ENCODE peak calls at places on chromosomes 11 and 22, in nine cellular contexts. D, I, Y, M, R, S, V, O and L are unnamed samples.

GRCh38 chr22:48693377-48694135 is 1134.1 kb downstream of the BRD1 start:
- DNase-seq in S (peak), D (no peak), M (peak), O (no peak), R (no peak), Y (no peak), I (no peak), V (no peak), L (no peak)

GRCh38 chr11:92415246-92415645 is 190.6 kb downstream of the FAT3 start:
- DNase-seq in O (no peak), V (no peak), R (no peak), Y (no peak), S (no peak), M (no peak), D (no peak), I (no peak), L (peak)

GRCh38 chr11:63882555-63883242 is 34.3 kb downstream of the RCOR2 start:
- DNase-seq in Y (no peak), S (peak), O (no peak), V (no peak), R (peak), D (peak), M (no peak), I (no peak), L (no peak)

GRCh38 chr11:87300640-87301381 is 263.1 kb downstream of the TMEM135 start:
- DNase-seq in D (no peak), V (no peak), R (peak), M (no peak), Y (no peak), I (no peak), O (no peak), S (no peak), L (peak)

GRCh38 chr22:19879996-19880785 is 25.5 kb upstream of the GNB1L start:
- DNase-seq in Y (no peak), D (no peak), R (no peak), V (no peak), I (no peak), S (peak), M (no peak), O (no peak), L (no peak)

GRCh38 chr11:109320595-109320994 is 101.4 kb upstream of the C11orf87 start:
- DNase-seq in R (peak), S (no peak), D (peak), M (no peak), I (no peak), V (peak), Y (peak), O (no peak), L (peak)

GRCh38 chr22:43100223-43100622 is 10.3 kb upstream of the BIK start:
- DNase-seq in D (no peak), V (peak), Y (no peak), O (no peak), M (no peak), S (no peak), R (no peak), I (no peak), L (no peak)

GRCh38 chr11:127445476-127445875 is 444.9 kb upstream of the KIRREL3 start:
- DNase-seq in D (no peak), R (no peak), Y (no peak), O (no peak), I (no peak), V (no peak), M (no peak), S (no peak), L (no peak)

GRCh38 chr11:1026163-1026450 is 10.4 kb downstream of the MUC6 start:
- DNase-seq in V (no peak), R (no peak), O (no peak), M (no peak), Y (no peak), S (no peak), I (no peak), D (no peak), L (no peak)

GRCh38 chr11:9700105-9700801 is 36.4 kb downstream of the SWAP70 start:
- DNase-seq in O (no peak), Y (no peak), I (no peak), S (no peak), V (no peak), R (no peak), M (no peak), D (peak), L (no peak)

GRCh38 chr22:35089139-35089538 is 23.2 kb downstream of the ISX start:
- DNase-seq in Y (no peak), O (no peak), S (no peak), I (no peak), R (no peak), V (no peak), D (no peak), M (no peak), L (no peak)

GRCh38 chr22:27620367-27621154 is 181.0 kb downstream of the MN1 start:
- DNase-seq in D (no peak), O (no peak), V (peak), M (no peak), I (no peak), R (no peak), Y (no peak), S (no peak), L (no peak)

GRCh38 chr22:19287889-19288288 is 3.6 kb downstream of the CLTCL1 start:
- DNase-seq in I (no peak), O (no peak), S (no peak), V (peak), D (peak), M (no peak), R (peak), Y (peak), L (peak)

GRCh38 chr11:64384039-64384737 is 25.2 kb downstream of the RPS6KA4 start:
- DNase-seq in S (no peak), M (no peak), R (peak), I (no peak), O (no peak), Y (no peak), V (no peak), D (no peak), L (no peak)

GRCh38 chr11:11584446-11584810 is 37.4 kb downstream of the GALNT18 start:
- DNase-seq in M (no peak), V (no peak), O (peak), D (peak), Y (peak), I (no peak), S (no peak), R (peak), L (peak)

GRCh38 chr11:2529636-2530035 is 84.8 kb downstream of the KCNQ1 start:
- DNase-seq in D (no peak), I (no peak), S (peak), Y (no peak), R (no peak), V (no peak), M (no peak), O (no peak), L (no peak)

GRCh38 chr11:43735115-43735514 is 54.6 kb downstream of the HSD17B12 start:
- DNase-seq in O (no peak), I (no peak), D (no peak), Y (no peak), R (no peak), M (no peak), V (no peak), S (no peak), L (no peak)

GRCh38 chr22:19036523-19037273 is 85.5 kb downstream of the DGCR2 start:
- DNase-seq in I (no peak), R (peak), D (no peak), V (no peak), M (peak), O (no peak), Y (peak), S (peak), L (peak)

GRCh38 chr22:30866811-30867271 is 101.7 kb downstream of the MORC2 start:
- DNase-seq in V (no peak), I (no peak), Y (peak), M (peak), R (no peak), O (no peak), D (no peak), S (no peak), L (no peak)

GRCh38 chr22:27851974-27852713 is 50.6 kb upstream of the MN1 start:
- DNase-seq in R (peak), O (no peak), S (no peak), V (no peak), Y (peak), I (no peak), D (no peak), M (no peak), L (peak)

GRCh38 chr11:110818032-110818687 is 105.9 kb upstream of the ARHGAP20 start:
- DNase-seq in D (peak), S (no peak), Y (peak), O (peak), I (no peak), V (no peak), R (peak), M (no peak), L (peak)

GRCh38 chr11:134531331-134532135 is 119.5 kb upstream of the B3GAT1 start:
- DNase-seq in R (no peak), O (no peak), D (no peak), Y (no peak), I (no peak), S (peak), M (no peak), V (no peak), L (no peak)

GRCh38 chr22:17627961-17628303 is 617 bp downstream of the ATP6V1E1 start:
- DNase-seq in V (no peak), O (no peak), M (no peak), I (no peak), Y (no peak), R (no peak), S (peak), D (no peak), L (no peak)

GRCh38 chr11:26134481-26135355 is 197.2 kb upstream of the ANO3 start:
- DNase-seq in Y (peak), R (peak), D (peak), V (no peak), M (no peak), O (no peak), I (no peak), S (no peak), L (peak)

GRCh38 chr11:45538939-45539338 is 126.5 kb downstream of the CHST1 start:
- DNase-seq in O (no peak), D (no peak), I (no peak), R (peak), M (no peak), S (no peak), Y (no peak), V (no peak), L (peak)

GRCh38 chr11:114251797-114252327 is 44.3 kb upstream of the NNMT start:
- DNase-seq in R (no peak), V (no peak), M (no peak), Y (no peak), S (no peak), O (no peak), I (no peak), D (no peak), L (no peak)

GRCh38 chr11:94885133-94885532 is 88.2 kb downstream of the CWC15 start:
- DNase-seq in S (no peak), D (peak), V (peak), R (no peak), M (no peak), O (no peak), Y (no peak), I (no peak), L (peak)

GRCh38 chr11:89293966-89294679 is 116.4 kb downstream of the TYR start:
- DNase-seq in V (no peak), R (peak), D (peak), Y (peak), S (no peak), M (no peak), O (no peak), I (no peak), L (peak)

GRCh38 chr11:57214494-57214893 is 22.6 kb downstream of the APLNR start:
- DNase-seq in V (no peak), I (no peak), M (no peak), D (peak), S (no peak), O (peak), R (peak), Y (peak), L (peak)

GRCh38 chr11:44574620-44575287 is 9.3 kb downstream of the CD82 start:
- DNase-seq in D (peak), O (no peak), V (peak), M (peak), Y (peak), R (peak), S (no peak), I (no peak), L (peak)

GRCh38 chr11:31903225-31904074 is 92.3 kb upstream of the PAX6 start:
- DNase-seq in S (no peak), I (no peak), Y (no peak), V (no peak), R (no peak), D (no peak), M (peak), O (no peak), L (no peak)

GRCh38 chr22:30647536-30647935 is 12.0 kb downstream of the SLC35E4 start:
- DNase-seq in R (no peak), O (no peak), I (no peak), V (no peak), Y (no peak), D (no peak), M (no peak), S (no peak), L (no peak)

GRCh38 chr11:75735181-75735845 is 17.7 kb downstream of the MOGAT2 start:
- DNase-seq in I (no peak), R (no peak), O (no peak), V (no peak), Y (no peak), S (no peak), D (no peak), M (no peak), L (no peak)

DNA sequence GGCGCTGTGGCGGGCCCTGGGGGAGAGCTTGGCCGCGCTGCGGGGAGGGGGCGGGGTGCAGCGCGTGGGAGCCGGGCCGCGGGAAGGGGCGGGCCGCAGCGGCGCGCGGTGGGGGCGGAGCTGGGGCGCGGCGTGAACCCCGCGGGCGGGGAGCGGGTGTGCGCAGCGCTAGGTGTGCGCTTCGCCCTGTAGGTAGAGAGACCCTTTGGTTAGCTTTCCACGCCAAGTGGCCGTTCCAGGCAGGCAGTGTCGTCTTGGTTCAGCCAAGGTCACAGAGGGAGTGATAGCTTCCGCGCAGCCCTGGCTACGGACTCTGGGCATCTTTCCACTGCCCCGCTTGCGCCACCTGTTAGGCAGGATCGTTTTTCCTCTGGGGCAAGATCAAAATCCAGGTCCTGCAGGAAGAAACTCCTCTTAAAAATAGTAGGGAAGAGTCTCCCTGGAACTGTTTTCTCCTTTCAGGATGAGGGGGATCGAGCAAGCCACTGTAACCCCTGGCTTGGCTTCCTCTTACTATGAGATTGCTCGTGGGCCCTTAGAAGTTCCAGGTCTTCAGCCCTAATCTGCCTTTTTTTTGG is 434 bp downstream of the BANF1 start:
- DNase-seq in R (peak), I (no peak), O (no peak), S (peak), D (peak), Y (peak), M (peak), V (peak), L (peak)
- TF ChIP-seq CTCF in R (peak), I (no peak), O (no peak), S (no peak), D (peak), Y (peak), M (no peak), V (no peak), L (peak)

GRCh38 chr22:37566329-37566837 is 6.1 kb downstream of the CDC42EP1 start:
- DNase-seq in Y (no peak), S (peak), O (no peak), M (no peak), I (no peak), D (no peak), R (no peak), V (no peak), L (no peak)

GRCh38 chr22:37563153-37564081 is 3.1 kb downstream of the CDC42EP1 start:
- DNase-seq in I (no peak), D (peak), O (peak), S (peak), V (peak), Y (peak), R (peak), M (peak), L (peak)

GRCh38 chr22:37565830-37566229 is 5.5 kb downstream of the CDC42EP1 start:
- DNase-seq in V (no peak), Y (no peak), M (no peak), S (no peak), R (no peak), O (no peak), I (no peak), D (no peak), L (no peak)

GRCh38 chr22:37562049-37562784 is 1.9 kb downstream of the CDC42EP1 start:
- DNase-seq in S (no peak), I (no peak), R (no peak), Y (no peak), O (no peak), V (no peak), D (no peak), M (no peak), L (no peak)

DNA sequence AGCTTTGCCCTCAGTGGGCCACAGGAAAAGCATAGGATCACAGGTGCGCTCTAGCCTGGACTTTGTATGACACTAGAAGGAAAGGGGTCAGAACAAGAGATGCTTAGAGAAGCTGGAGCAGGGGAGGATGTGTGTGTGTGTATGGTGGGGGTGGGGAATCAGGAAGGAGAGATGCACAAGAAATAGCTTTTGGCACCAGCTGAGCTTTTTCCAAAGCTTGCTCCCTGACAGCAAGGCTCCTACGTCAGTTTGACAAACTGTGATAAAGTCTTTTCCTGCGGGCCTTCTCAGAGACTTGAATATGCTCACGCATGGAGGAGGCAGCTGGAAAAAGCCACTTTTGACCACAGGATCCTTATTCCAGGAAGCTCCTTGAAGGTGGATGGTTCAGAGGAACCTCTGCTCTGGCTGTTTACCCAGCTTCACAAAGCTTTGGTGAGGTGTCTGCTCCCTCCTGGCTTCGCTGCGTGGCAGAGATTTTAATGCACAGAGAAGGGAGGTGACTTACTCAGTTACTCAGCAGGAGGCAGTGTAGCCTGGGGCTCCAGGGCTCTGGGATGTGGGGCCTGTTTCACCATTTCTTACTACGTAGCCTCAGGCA is 3.9 kb downstream of the CDC42EP1 start:
- DNase-seq in D (no peak), I (no peak), O (no peak), R (peak), S (no peak), M (no peak), Y (peak), V (no peak), L (peak)
- H3K4me3 ChIP-seq in D (peak), I (no peak), O (peak), R (peak), S (peak), M (peak), Y (peak), V (peak), L (no peak)

GRCh38 chr11:116579857-116580727 is 192.7 kb downstream of the BUD13 start:
- DNase-seq in I (no peak), V (no peak), S (no peak), Y (no peak), R (no peak), D (no peak), O (no peak), M (no peak), L (no peak)

GRCh38 chr11:116577273-116577672 is 195.5 kb downstream of the BUD13 start:
- DNase-seq in I (no peak), R (no peak), S (no peak), Y (no peak), O (no peak), D (no peak), M (no peak), V (no peak), L (no peak)

GRCh38 chr11:116578971-116579687 is 193.7 kb downstream of the BUD13 start:
- DNase-seq in M (no peak), R (no peak), Y (no peak), D (no peak), V (no peak), O (no peak), I (no peak), S (no peak), L (peak)

GRCh38 chr11:116580828-116581227 is 192.0 kb downstream of the BUD13 start:
- DNase-seq in V (no peak), D (no peak), O (no peak), Y (no peak), M (no peak), S (no peak), I (no peak), R (no peak), L (no peak)

DNA sequence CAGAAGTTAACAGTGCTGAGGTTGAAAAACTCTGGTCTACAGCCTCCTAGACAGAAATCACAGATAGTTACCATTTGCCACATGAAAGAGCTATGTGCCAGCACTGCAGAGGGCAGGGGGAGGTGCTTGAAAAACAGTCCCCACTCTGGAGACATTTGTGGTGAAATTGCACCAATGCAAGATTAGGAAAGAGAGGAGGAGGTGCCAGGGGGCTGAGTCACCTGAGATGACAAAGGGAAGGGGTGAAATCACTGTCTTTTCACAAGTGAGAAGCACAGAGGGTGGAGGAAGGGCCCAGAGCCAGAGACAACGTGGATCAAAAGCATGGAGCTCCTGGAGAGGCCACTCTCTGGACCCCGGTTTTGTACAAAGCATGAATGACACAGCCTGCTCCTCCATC is 196.3 kb downstream of the BUD13 start:
- DNase-seq in R (no peak), S (no peak), Y (no peak), I (no peak), V (no peak), M (no peak), D (no peak), O (no peak), L (peak)
- TF ChIP-seq CTCF in R (no peak), S (no peak), Y (no peak), I (no peak), V (no peak), M (no peak), D (no peak), O (no peak), L (no peak)

GRCh38 chr11:71206186-71206585 is 46.2 kb downstream of the SHANK2 start:
- DNase-seq in R (peak), O (no peak), Y (peak), S (peak), M (no peak), D (no peak), I (no peak), V (no peak), L (peak)
- H3K4me3 ChIP-seq in R (no peak), O (no peak), Y (no peak), S (peak), M (no peak), D (no peak), I (no peak), V (no peak), L (no peak)